ENCODE peak calls at places on chromosomes 11 and 22, in four cellular contexts. One of them, this sample, is unnamed. For H3K9me1, the result is how much of the 10 kb centered on the place peaks cover.

GRCh38 chr22:48921411-48921903 is 906.2 kb downstream of the BRD1 start:
- DNase-seq in keratinocyte: no peak
- DNase-seq in K562: no peak
- DNase-seq in IMR-90: no peak
- DNase-seq in this sample: no peak

GRCh38 chr11:64870176-64870892 is 8.1 kb downstream of the EHD1 start:
- DNase-seq in K562: peak
- DNase-seq in IMR-90: peak
- DNase-seq in keratinocyte: no peak
- DNase-seq in this sample: peak

GRCh38 chr22:41197808-41198585 is 7.1 kb upstream of the L3MBTL2 start:
- DNase-seq in keratinocyte: no peak
- DNase-seq in IMR-90: no peak
- DNase-seq in K562: peak
- DNase-seq in this sample: peak

GRCh38 chr11:2700415-2701211 is 819 bp upstream of the KCNQ1OT1 start:
- DNase-seq in IMR-90: no peak
- DNase-seq in keratinocyte: no peak
- DNase-seq in K562: peak
- DNase-seq in this sample: peak

GRCh38 chr22:38246692-38247091 is 26.1 kb downstream of the TMEM184B start:
- DNase-seq in K562: no peak
- DNase-seq in IMR-90: no peak
- DNase-seq in keratinocyte: no peak
- DNase-seq in this sample: no peak

GRCh38 chr11:131108780-131109179 is 192.5 kb upstream of the SNX19 start:
- DNase-seq in K562: no peak
- DNase-seq in IMR-90: peak
- DNase-seq in keratinocyte: no peak
- DNase-seq in this sample: no peak

GRCh38 chr11:59144579-59145345 is 2.1 kb downstream of the FAM111A start:
- DNase-seq in K562: peak
- DNase-seq in IMR-90: peak
- DNase-seq in keratinocyte: peak
- DNase-seq in this sample: peak

GRCh38 chr11:76293189-76293631 is 86.9 kb upstream of the WNT11 start:
- DNase-seq in IMR-90: no peak
- DNase-seq in keratinocyte: no peak
- DNase-seq in K562: no peak
- DNase-seq in this sample: no peak

GRCh38 chr11:17786824-17787525 is 52.4 kb downstream of the KCNC1 start:
- DNase-seq in IMR-90: peak
- DNase-seq in K562: peak
- DNase-seq in keratinocyte: no peak
- DNase-seq in this sample: no peak

GRCh38 chr22:19146215-19146968 is 1.9 kb upstream of the ESS2 start:
- DNase-seq in keratinocyte: no peak
- DNase-seq in IMR-90: no peak
- DNase-seq in K562: peak
- DNase-seq in this sample: no peak

GRCh38 chr11:7892751-7893356 is 38.2 kb downstream of the OR10A6 start:
- DNase-seq in K562: peak
- DNase-seq in keratinocyte: no peak
- DNase-seq in IMR-90: peak
- DNase-seq in this sample: peak

GRCh38 chr22:19930537-19931486 is 10.8 kb upstream of the COMT start:
- DNase-seq in K562: no peak
- DNase-seq in keratinocyte: no peak
- DNase-seq in IMR-90: peak
- DNase-seq in this sample: no peak

GRCh38 chr22:46866591-46866990 is 104.1 kb downstream of the TBC1D22A start:
- DNase-seq in keratinocyte: peak
- DNase-seq in IMR-90: peak
- DNase-seq in K562: no peak
- DNase-seq in this sample: no peak

GRCh38 chr11:118623291-118623655 is 15.9 kb downstream of the PHLDB1 start:
- DNase-seq in K562: no peak
- DNase-seq in keratinocyte: peak
- DNase-seq in IMR-90: peak
- DNase-seq in this sample: peak

GRCh38 chr11:60880635-60881282 is 13.4 kb downstream of the ZP1 start:
- DNase-seq in K562: no peak
- DNase-seq in keratinocyte: no peak
- DNase-seq in IMR-90: no peak
- DNase-seq in this sample: no peak

GRCh38 chr11:26229270-26229669 is 102.7 kb upstream of the ANO3 start:
- DNase-seq in K562: no peak
- DNase-seq in IMR-90: peak
- DNase-seq in keratinocyte: peak
- DNase-seq in this sample: peak

GRCh38 chr11:18750944-18751343 is 25.0 kb upstream of the IGSF22 start:
- DNase-seq in K562: no peak
- DNase-seq in keratinocyte: no peak
- DNase-seq in IMR-90: no peak
- DNase-seq in this sample: no peak

GRCh38 chr11:35146074-35146521 is 7.1 kb downstream of the CD44 start:
- DNase-seq in K562: no peak
- DNase-seq in IMR-90: no peak
- DNase-seq in keratinocyte: no peak
- DNase-seq in this sample: no peak

GRCh38 chr11:126518130-126518995 is 162.9 kb downstream of the ST3GAL4 start:
- DNase-seq in IMR-90: no peak
- DNase-seq in K562: no peak
- DNase-seq in keratinocyte: no peak
- DNase-seq in this sample: no peak

GRCh38 chr11:89495951-89496350 is 4.8 kb upstream of the NOX4 start:
- DNase-seq in keratinocyte: no peak
- DNase-seq in IMR-90: peak
- DNase-seq in K562: no peak
- DNase-seq in this sample: peak

GRCh38 chr11:112612283-112612849 is 348.9 kb upstream of the NCAM1 start:
- DNase-seq in keratinocyte: no peak
- DNase-seq in IMR-90: no peak
- DNase-seq in K562: no peak
- DNase-seq in this sample: no peak

GRCh38 chr11:112616292-112617088 is 344.7 kb upstream of the NCAM1 start:
- DNase-seq in IMR-90: no peak
- DNase-seq in keratinocyte: no peak
- DNase-seq in K562: no peak
- DNase-seq in this sample: no peak

GRCh38 chr11:112613051-112613972 is 347.9 kb upstream of the NCAM1 start:
- DNase-seq in IMR-90: peak
- DNase-seq in keratinocyte: peak
- DNase-seq in K562: no peak
- DNase-seq in this sample: peak

GRCh38 chr11:112615238-112615637 is 346.0 kb upstream of the NCAM1 start:
- DNase-seq in K562: no peak
- DNase-seq in keratinocyte: no peak
- DNase-seq in IMR-90: no peak
- DNase-seq in this sample: no peak

DNA sequence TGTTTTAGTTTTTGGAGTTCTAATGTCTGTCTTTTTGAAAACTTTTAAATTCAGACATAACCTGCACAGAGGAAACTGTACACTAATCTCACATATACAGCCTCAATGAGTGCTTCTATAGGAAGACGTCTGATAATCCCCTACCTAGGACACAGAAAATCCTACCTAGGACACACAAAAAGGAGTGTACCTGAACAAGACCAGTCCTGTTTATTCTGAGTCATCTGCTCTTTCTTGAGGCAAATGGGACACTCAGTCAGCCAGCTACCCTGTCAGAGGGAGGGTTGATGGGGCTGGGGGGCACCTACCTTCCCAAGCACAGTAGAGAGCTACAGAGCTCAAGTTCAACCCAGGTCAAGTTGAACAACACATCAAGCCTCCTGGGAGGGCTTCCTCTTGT is 346.6 kb upstream of the NCAM1 start:
- DNase-seq in keratinocyte: peak
- DNase-seq in K562: no peak
- DNase-seq in IMR-90: no peak
- DNase-seq in this sample: no peak
- H3K9me1 ChIP-seq in keratinocyte: under half
- H3K9me1 ChIP-seq in K562: under half
- H3K9me1 ChIP-seq in IMR-90: under half
- H3K9me1 ChIP-seq in this sample: under half

DNA sequence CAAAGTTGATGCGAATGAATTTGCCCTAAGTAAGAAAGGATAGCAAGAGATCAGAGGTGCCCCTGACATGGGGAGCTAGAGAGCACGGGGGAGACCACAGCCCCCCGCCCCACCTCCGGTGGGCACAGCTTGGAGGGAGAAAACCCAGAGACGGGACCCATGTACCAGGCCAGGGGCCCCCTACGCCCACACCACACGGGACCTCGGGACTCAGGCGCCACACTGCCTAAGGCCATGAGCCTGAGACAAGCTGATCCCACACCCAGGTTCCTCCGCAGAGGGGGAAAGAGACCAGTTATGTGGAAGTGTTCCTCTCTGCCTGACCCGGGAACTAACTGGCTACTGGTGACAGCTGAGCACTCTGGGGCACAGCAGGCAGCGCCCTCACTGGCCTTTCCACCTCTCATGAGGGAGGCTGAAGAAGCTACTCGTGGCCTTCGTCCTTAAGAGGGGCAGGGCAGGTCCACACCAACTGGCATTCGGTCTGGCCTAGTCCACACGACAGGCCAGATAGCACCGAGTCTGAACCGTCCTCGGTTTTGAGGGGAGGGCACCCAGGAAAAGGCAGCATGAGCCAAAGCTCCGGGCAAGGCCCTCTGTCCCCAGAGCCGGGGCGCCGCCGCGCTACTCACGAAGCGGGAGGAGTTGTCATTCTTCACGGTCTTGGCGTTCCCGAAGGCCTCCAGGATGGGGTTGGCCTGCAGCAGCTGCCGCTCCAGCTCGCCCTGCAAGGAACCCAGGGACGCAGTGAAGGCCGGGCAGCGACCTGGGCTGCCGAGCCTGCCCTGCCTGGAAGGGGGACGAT is 65.8 kb downstream of the MYH9 start:
- DNase-seq in K562: no peak
- DNase-seq in keratinocyte: no peak
- DNase-seq in IMR-90: no peak
- DNase-seq in this sample: no peak
- H3K27ac ChIP-seq in K562: no peak
- H3K27ac ChIP-seq in keratinocyte: peak
- H3K27ac ChIP-seq in IMR-90: peak
- H3K27ac ChIP-seq in this sample: no peak

GRCh38 chr11:86070435-86071056 is 1.7 kb upstream of the PICALM start:
- DNase-seq in IMR-90: no peak
- DNase-seq in K562: no peak
- DNase-seq in keratinocyte: no peak
- DNase-seq in this sample: no peak
- H2AFZ ChIP-seq in IMR-90: no peak
- H2AFZ ChIP-seq in K562: peak
- H2AFZ ChIP-seq in keratinocyte: no peak
- H2AFZ ChIP-seq in this sample: no peak

GRCh38 chr11:45855308-45855707 is 8.0 kb downstream of the CRY2 start:
- DNase-seq in keratinocyte: no peak
- DNase-seq in K562: no peak
- DNase-seq in IMR-90: no peak
- DNase-seq in this sample: no peak
- H3K9me1 ChIP-seq in keratinocyte: under half
- H3K9me1 ChIP-seq in K562: under half
- H3K9me1 ChIP-seq in IMR-90: under half
- H3K9me1 ChIP-seq in this sample: under half

DNA sequence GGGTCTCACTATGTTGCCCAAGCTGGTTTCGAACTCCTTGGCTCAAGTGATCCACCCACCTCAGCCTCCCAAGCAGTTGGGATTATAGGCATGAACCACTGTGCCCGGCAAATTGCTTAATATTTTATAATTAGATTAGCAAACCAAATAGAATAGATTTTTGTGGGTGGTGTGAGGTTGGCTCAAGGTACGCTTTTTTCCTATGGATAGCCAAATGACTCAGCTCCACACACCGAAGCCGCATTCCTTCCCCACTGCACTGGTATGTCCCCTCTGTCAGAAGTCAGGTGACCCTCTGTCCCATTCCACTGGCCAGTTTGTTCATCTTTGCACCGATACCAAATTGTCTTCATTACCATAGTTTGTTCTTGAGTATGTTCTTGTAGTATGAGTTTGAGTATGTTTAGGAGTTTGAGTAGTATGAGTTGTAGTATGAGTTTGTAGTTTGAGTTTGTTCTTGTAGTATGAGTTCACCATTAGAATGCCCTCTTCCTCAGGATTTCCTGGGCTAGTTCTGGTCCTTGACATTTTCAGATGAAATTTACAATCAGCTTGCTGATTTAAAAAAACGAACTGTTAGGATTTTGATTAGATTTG is 19.4 kb downstream of the SUSD2 start:
- DNase-seq in K562: no peak
- DNase-seq in IMR-90: peak
- DNase-seq in keratinocyte: no peak
- DNase-seq in this sample: peak
- H3K27ac ChIP-seq in K562: no peak
- H3K27ac ChIP-seq in IMR-90: no peak
- H3K27ac ChIP-seq in keratinocyte: no peak
- H3K27ac ChIP-seq in this sample: peak

DNA sequence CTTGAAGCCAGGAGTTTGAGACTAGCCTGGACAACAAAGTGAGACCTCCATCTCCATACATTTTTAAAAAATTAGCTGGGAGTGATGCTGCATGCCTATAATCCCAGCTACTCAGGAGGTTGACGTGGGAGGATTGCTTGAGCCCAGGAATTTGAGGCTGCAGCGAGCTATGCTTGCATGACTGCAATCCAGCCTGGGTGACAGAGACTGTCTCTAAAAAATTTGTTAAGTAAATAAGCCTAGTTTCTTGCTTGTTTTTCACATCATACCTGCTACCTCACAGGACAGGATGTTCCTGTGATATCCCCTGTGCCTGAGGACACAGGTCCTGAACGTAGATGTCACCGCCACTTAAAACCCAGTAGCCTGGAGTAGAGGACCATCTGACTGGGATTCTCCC is 348.6 kb downstream of the MN1 start:
- DNase-seq in IMR-90: no peak
- DNase-seq in keratinocyte: no peak
- DNase-seq in K562: no peak
- DNase-seq in this sample: no peak
- H2AFZ ChIP-seq in IMR-90: no peak
- H2AFZ ChIP-seq in keratinocyte: no peak
- H2AFZ ChIP-seq in K562: no peak
- H2AFZ ChIP-seq in this sample: no peak